ENCODE peak calls at places on chromosomes 7 and 10, in eight cellular contexts. One of them, this sample, is unnamed.

GRCh38 chr10:122688293-122688989 is 11.2 kb downstream of the C10orf120 start:
- DNase-seq in Jurkat, Clone E6-1: no peak
- DNase-seq in NCI-H345: no peak
- DNase-seq in cardiac muscle cell: peak; percentile 42
- DNase-seq in activated CD4-positive, alpha-beta memory T cell treated with anti-CD3 and anti-CD28 coated beads, Interleukin-2, amount 10 ng/mL, durations not matched to agents 7 days and 5 days: no peak
- DNase-seq in activated naive CD8-positive, alpha-beta T cell treated with anti-CD3 and anti-CD28 coated beads, Interleukin-2, amount 50 U/mL, for 24 hours: no peak
- DNase-seq in T-helper 2 cell: no peak
- DNase-seq in T1000: no peak
- DNase-seq in this sample: no peak

GRCh38 chr7:18693401-18693800 is 197.9 kb downstream of the HDAC9 start:
- DNase-seq in Jurkat, Clone E6-1: no peak
- DNase-seq in NCI-H345: no peak
- DNase-seq in cardiac muscle cell: peak; percentile 71
- DNase-seq in activated CD4-positive, alpha-beta memory T cell treated with anti-CD3 and anti-CD28 coated beads, Interleukin-2, amount 10 ng/mL, durations not matched to agents 7 days and 5 days: no peak
- DNase-seq in activated naive CD8-positive, alpha-beta T cell treated with anti-CD3 and anti-CD28 coated beads, Interleukin-2, amount 50 U/mL, for 24 hours: no peak
- DNase-seq in T-helper 2 cell: no peak
- DNase-seq in T1000: no peak
- DNase-seq in this sample: no peak

GRCh38 chr10:4720463-4720862 is 105.5 kb upstream of the AKR1E2 start:
- DNase-seq in Jurkat, Clone E6-1: no peak
- DNase-seq in NCI-H345: no peak
- DNase-seq in cardiac muscle cell: no peak
- DNase-seq in activated CD4-positive, alpha-beta memory T cell treated with anti-CD3 and anti-CD28 coated beads, Interleukin-2, amount 10 ng/mL, durations not matched to agents 7 days and 5 days: no peak
- DNase-seq in activated naive CD8-positive, alpha-beta T cell treated with anti-CD3 and anti-CD28 coated beads, Interleukin-2, amount 50 U/mL, for 24 hours: no peak
- DNase-seq in T-helper 2 cell: no peak
- DNase-seq in T1000: no peak
- DNase-seq in this sample: no peak

GRCh38 chr7:66964391-66964790 is 31.0 kb downstream of the SBDS start:
- DNase-seq in Jurkat, Clone E6-1: no peak
- DNase-seq in NCI-H345: no peak
- DNase-seq in cardiac muscle cell: no peak
- DNase-seq in activated CD4-positive, alpha-beta memory T cell treated with anti-CD3 and anti-CD28 coated beads, Interleukin-2, amount 10 ng/mL, durations not matched to agents 7 days and 5 days: no peak
- DNase-seq in activated naive CD8-positive, alpha-beta T cell treated with anti-CD3 and anti-CD28 coated beads, Interleukin-2, amount 50 U/mL, for 24 hours: no peak
- DNase-seq in T-helper 2 cell: no peak
- DNase-seq in T1000: no peak
- DNase-seq in this sample: no peak

GRCh38 chr10:60429084-60429849 is 39.6 kb upstream of the ANK3 start:
- DNase-seq in Jurkat, Clone E6-1: no peak
- DNase-seq in NCI-H345: no peak
- DNase-seq in cardiac muscle cell: no peak
- DNase-seq in activated CD4-positive, alpha-beta memory T cell treated with anti-CD3 and anti-CD28 coated beads, Interleukin-2, amount 10 ng/mL, durations not matched to agents 7 days and 5 days: no peak
- DNase-seq in activated naive CD8-positive, alpha-beta T cell treated with anti-CD3 and anti-CD28 coated beads, Interleukin-2, amount 50 U/mL, for 24 hours: no peak
- DNase-seq in T-helper 2 cell: no peak
- DNase-seq in T1000: no peak
- DNase-seq in this sample: no peak

GRCh38 chr10:60480865-60481563 is 91.3 kb upstream of the ANK3 start:
- DNase-seq in Jurkat, Clone E6-1: no peak
- DNase-seq in NCI-H345: no peak
- DNase-seq in cardiac muscle cell: no peak
- DNase-seq in activated CD4-positive, alpha-beta memory T cell treated with anti-CD3 and anti-CD28 coated beads, Interleukin-2, amount 10 ng/mL, durations not matched to agents 7 days and 5 days: no peak
- DNase-seq in activated naive CD8-positive, alpha-beta T cell treated with anti-CD3 and anti-CD28 coated beads, Interleukin-2, amount 50 U/mL, for 24 hours: no peak
- DNase-seq in T-helper 2 cell: no peak
- DNase-seq in T1000: peak; percentile 44
- DNase-seq in this sample: no peak

GRCh38 chr10:30751678-30752331 is 122.3 kb upstream of the LYZL2 start:
- DNase-seq in Jurkat, Clone E6-1: peak; percentile 51
- DNase-seq in NCI-H345: peak; percentile 51
- DNase-seq in cardiac muscle cell: peak; percentile 70
- DNase-seq in activated CD4-positive, alpha-beta memory T cell treated with anti-CD3 and anti-CD28 coated beads, Interleukin-2, amount 10 ng/mL, durations not matched to agents 7 days and 5 days: peak; percentile 80
- DNase-seq in activated naive CD8-positive, alpha-beta T cell treated with anti-CD3 and anti-CD28 coated beads, Interleukin-2, amount 50 U/mL, for 24 hours: peak; percentile 84
- DNase-seq in T-helper 2 cell: peak; percentile 55
- DNase-seq in T1000: peak; percentile 34
- DNase-seq in this sample: peak; percentile 9

GRCh38 chr7:949021-949934 is 5.2 kb downstream of the ADAP1 start:
- DNase-seq in Jurkat, Clone E6-1: no peak
- DNase-seq in NCI-H345: no peak
- DNase-seq in cardiac muscle cell: no peak
- DNase-seq in activated CD4-positive, alpha-beta memory T cell treated with anti-CD3 and anti-CD28 coated beads, Interleukin-2, amount 10 ng/mL, durations not matched to agents 7 days and 5 days: no peak
- DNase-seq in activated naive CD8-positive, alpha-beta T cell treated with anti-CD3 and anti-CD28 coated beads, Interleukin-2, amount 50 U/mL, for 24 hours: no peak
- DNase-seq in T-helper 2 cell: no peak
- DNase-seq in T1000: no peak
- DNase-seq in this sample: no peak

GRCh38 chr7:149310113-149310836 is 48.3 kb downstream of the ZNF783 start:
- DNase-seq in Jurkat, Clone E6-1: peak; percentile 65
- DNase-seq in NCI-H345: no peak
- DNase-seq in cardiac muscle cell: peak; percentile 6
- DNase-seq in activated CD4-positive, alpha-beta memory T cell treated with anti-CD3 and anti-CD28 coated beads, Interleukin-2, amount 10 ng/mL, durations not matched to agents 7 days and 5 days: no peak
- DNase-seq in activated naive CD8-positive, alpha-beta T cell treated with anti-CD3 and anti-CD28 coated beads, Interleukin-2, amount 50 U/mL, for 24 hours: no peak
- DNase-seq in T-helper 2 cell: peak; percentile 10
- DNase-seq in T1000: no peak
- DNase-seq in this sample: peak; percentile 27

GRCh38 chr10:101783736-101784118 is 481 bp upstream of the NPM3 start:
- DNase-seq in Jurkat, Clone E6-1: no peak
- DNase-seq in NCI-H345: no peak
- DNase-seq in cardiac muscle cell: no peak
- DNase-seq in activated CD4-positive, alpha-beta memory T cell treated with anti-CD3 and anti-CD28 coated beads, Interleukin-2, amount 10 ng/mL, durations not matched to agents 7 days and 5 days: no peak
- DNase-seq in activated naive CD8-positive, alpha-beta T cell treated with anti-CD3 and anti-CD28 coated beads, Interleukin-2, amount 50 U/mL, for 24 hours: no peak
- DNase-seq in T-helper 2 cell: no peak
- DNase-seq in T1000: no peak
- DNase-seq in this sample: no peak

GRCh38 chr10:43194266-43194665 is 56.0 kb downstream of the CSGALNACT2 start:
- DNase-seq in Jurkat, Clone E6-1: no peak
- DNase-seq in NCI-H345: no peak
- DNase-seq in cardiac muscle cell: no peak
- DNase-seq in activated CD4-positive, alpha-beta memory T cell treated with anti-CD3 and anti-CD28 coated beads, Interleukin-2, amount 10 ng/mL, durations not matched to agents 7 days and 5 days: no peak
- DNase-seq in activated naive CD8-positive, alpha-beta T cell treated with anti-CD3 and anti-CD28 coated beads, Interleukin-2, amount 50 U/mL, for 24 hours: no peak
- DNase-seq in T-helper 2 cell: no peak
- DNase-seq in T1000: no peak
- DNase-seq in this sample: no peak

GRCh38 chr10:13660545-13660920 is 73.8 kb downstream of the PRPF18 start:
- DNase-seq in Jurkat, Clone E6-1: no peak
- DNase-seq in NCI-H345: no peak
- DNase-seq in cardiac muscle cell: no peak
- DNase-seq in activated CD4-positive, alpha-beta memory T cell treated with anti-CD3 and anti-CD28 coated beads, Interleukin-2, amount 10 ng/mL, durations not matched to agents 7 days and 5 days: no peak
- DNase-seq in activated naive CD8-positive, alpha-beta T cell treated with anti-CD3 and anti-CD28 coated beads, Interleukin-2, amount 50 U/mL, for 24 hours: no peak
- DNase-seq in T-helper 2 cell: no peak
- DNase-seq in T1000: no peak
- DNase-seq in this sample: no peak

GRCh38 chr10:86308056-86308455 is 58.5 kb downstream of the GRID1 start:
- DNase-seq in Jurkat, Clone E6-1: no peak
- DNase-seq in NCI-H345: no peak
- DNase-seq in cardiac muscle cell: no peak
- DNase-seq in activated CD4-positive, alpha-beta memory T cell treated with anti-CD3 and anti-CD28 coated beads, Interleukin-2, amount 10 ng/mL, durations not matched to agents 7 days and 5 days: no peak
- DNase-seq in activated naive CD8-positive, alpha-beta T cell treated with anti-CD3 and anti-CD28 coated beads, Interleukin-2, amount 50 U/mL, for 24 hours: no peak
- DNase-seq in T-helper 2 cell: no peak
- DNase-seq in T1000: no peak
- DNase-seq in this sample: no peak

GRCh38 chr10:44233561-44234470 is 151.1 kb downstream of the CXCL12 start:
- DNase-seq in Jurkat, Clone E6-1: no peak
- DNase-seq in NCI-H345: no peak
- DNase-seq in cardiac muscle cell: peak; percentile 91
- DNase-seq in activated CD4-positive, alpha-beta memory T cell treated with anti-CD3 and anti-CD28 coated beads, Interleukin-2, amount 10 ng/mL, durations not matched to agents 7 days and 5 days: no peak
- DNase-seq in activated naive CD8-positive, alpha-beta T cell treated with anti-CD3 and anti-CD28 coated beads, Interleukin-2, amount 50 U/mL, for 24 hours: no peak
- DNase-seq in T-helper 2 cell: no peak
- DNase-seq in T1000: no peak
- DNase-seq in this sample: no peak

GRCh38 chr10:47287805-47288204 is 12.2 kb upstream of the GDF10 start:
- DNase-seq in Jurkat, Clone E6-1: no peak
- DNase-seq in NCI-H345: no peak
- DNase-seq in cardiac muscle cell: no peak
- DNase-seq in activated CD4-positive, alpha-beta memory T cell treated with anti-CD3 and anti-CD28 coated beads, Interleukin-2, amount 10 ng/mL, durations not matched to agents 7 days and 5 days: peak; percentile 1
- DNase-seq in activated naive CD8-positive, alpha-beta T cell treated with anti-CD3 and anti-CD28 coated beads, Interleukin-2, amount 50 U/mL, for 24 hours: no peak
- DNase-seq in T-helper 2 cell: no peak
- DNase-seq in T1000: no peak
- DNase-seq in this sample: no peak

GRCh38 chr10:108598831-108599230 is 1324.5 kb downstream of the XPNPEP1 start:
- DNase-seq in Jurkat, Clone E6-1: no peak
- DNase-seq in NCI-H345: no peak
- DNase-seq in cardiac muscle cell: no peak
- DNase-seq in activated CD4-positive, alpha-beta memory T cell treated with anti-CD3 and anti-CD28 coated beads, Interleukin-2, amount 10 ng/mL, durations not matched to agents 7 days and 5 days: no peak
- DNase-seq in activated naive CD8-positive, alpha-beta T cell treated with anti-CD3 and anti-CD28 coated beads, Interleukin-2, amount 50 U/mL, for 24 hours: no peak
- DNase-seq in T-helper 2 cell: no peak
- DNase-seq in T1000: no peak
- DNase-seq in this sample: no peak

GRCh38 chr10:43197834-43198681 is 59.8 kb downstream of the CSGALNACT2 start:
- DNase-seq in Jurkat, Clone E6-1: peak; percentile 12
- DNase-seq in NCI-H345: no peak
- DNase-seq in cardiac muscle cell: no peak
- DNase-seq in activated CD4-positive, alpha-beta memory T cell treated with anti-CD3 and anti-CD28 coated beads, Interleukin-2, amount 10 ng/mL, durations not matched to agents 7 days and 5 days: peak; percentile 33
- DNase-seq in activated naive CD8-positive, alpha-beta T cell treated with anti-CD3 and anti-CD28 coated beads, Interleukin-2, amount 50 U/mL, for 24 hours: peak; percentile 32
- DNase-seq in T-helper 2 cell: no peak
- DNase-seq in T1000: no peak
- DNase-seq in this sample: no peak

GRCh38 chr7:152355474-152356057 is 80.2 kb downstream of the KMT2C start:
- DNase-seq in Jurkat, Clone E6-1: no peak
- DNase-seq in NCI-H345: no peak
- DNase-seq in cardiac muscle cell: no peak
- DNase-seq in activated CD4-positive, alpha-beta memory T cell treated with anti-CD3 and anti-CD28 coated beads, Interleukin-2, amount 10 ng/mL, durations not matched to agents 7 days and 5 days: no peak
- DNase-seq in activated naive CD8-positive, alpha-beta T cell treated with anti-CD3 and anti-CD28 coated beads, Interleukin-2, amount 50 U/mL, for 24 hours: no peak
- DNase-seq in T-helper 2 cell: no peak
- DNase-seq in T1000: no peak
- DNase-seq in this sample: no peak

GRCh38 chr10:80539421-80539999 is 1.8 kb downstream of the SH2D4B start:
- DNase-seq in Jurkat, Clone E6-1: no peak
- DNase-seq in NCI-H345: peak; percentile 35
- DNase-seq in cardiac muscle cell: no peak
- DNase-seq in activated CD4-positive, alpha-beta memory T cell treated with anti-CD3 and anti-CD28 coated beads, Interleukin-2, amount 10 ng/mL, durations not matched to agents 7 days and 5 days: no peak
- DNase-seq in activated naive CD8-positive, alpha-beta T cell treated with anti-CD3 and anti-CD28 coated beads, Interleukin-2, amount 50 U/mL, for 24 hours: no peak
- DNase-seq in T-helper 2 cell: no peak
- DNase-seq in T1000: no peak
- DNase-seq in this sample: no peak

GRCh38 chr10:12724782-12725579 is 276.5 kb downstream of the CCDC3 start:
- DNase-seq in Jurkat, Clone E6-1: peak; percentile 58
- DNase-seq in NCI-H345: no peak
- DNase-seq in cardiac muscle cell: no peak
- DNase-seq in activated CD4-positive, alpha-beta memory T cell treated with anti-CD3 and anti-CD28 coated beads, Interleukin-2, amount 10 ng/mL, durations not matched to agents 7 days and 5 days: no peak
- DNase-seq in activated naive CD8-positive, alpha-beta T cell treated with anti-CD3 and anti-CD28 coated beads, Interleukin-2, amount 50 U/mL, for 24 hours: no peak
- DNase-seq in T-helper 2 cell: no peak
- DNase-seq in T1000: no peak
- DNase-seq in this sample: no peak

GRCh38 chr7:37540917-37541316 is 92.3 kb upstream of the ELMO1 start:
- DNase-seq in Jurkat, Clone E6-1: no peak
- DNase-seq in NCI-H345: no peak
- DNase-seq in cardiac muscle cell: no peak
- DNase-seq in activated CD4-positive, alpha-beta memory T cell treated with anti-CD3 and anti-CD28 coated beads, Interleukin-2, amount 10 ng/mL, durations not matched to agents 7 days and 5 days: no peak
- DNase-seq in activated naive CD8-positive, alpha-beta T cell treated with anti-CD3 and anti-CD28 coated beads, Interleukin-2, amount 50 U/mL, for 24 hours: no peak
- DNase-seq in T-helper 2 cell: no peak
- DNase-seq in T1000: no peak
- DNase-seq in this sample: no peak

GRCh38 chr10:116465541-116465940 is 37.9 kb downstream of the PNLIPRP3 start:
- DNase-seq in Jurkat, Clone E6-1: no peak
- DNase-seq in NCI-H345: no peak
- DNase-seq in cardiac muscle cell: no peak
- DNase-seq in activated CD4-positive, alpha-beta memory T cell treated with anti-CD3 and anti-CD28 coated beads, Interleukin-2, amount 10 ng/mL, durations not matched to agents 7 days and 5 days: no peak
- DNase-seq in activated naive CD8-positive, alpha-beta T cell treated with anti-CD3 and anti-CD28 coated beads, Interleukin-2, amount 50 U/mL, for 24 hours: no peak
- DNase-seq in T-helper 2 cell: no peak
- DNase-seq in T1000: no peak
- DNase-seq in this sample: no peak

GRCh38 chr7:893686-894085 is 17.3 kb downstream of the GET4 start:
- DNase-seq in Jurkat, Clone E6-1: no peak
- DNase-seq in NCI-H345: no peak
- DNase-seq in cardiac muscle cell: no peak
- DNase-seq in activated CD4-positive, alpha-beta memory T cell treated with anti-CD3 and anti-CD28 coated beads, Interleukin-2, amount 10 ng/mL, durations not matched to agents 7 days and 5 days: no peak
- DNase-seq in activated naive CD8-positive, alpha-beta T cell treated with anti-CD3 and anti-CD28 coated beads, Interleukin-2, amount 50 U/mL, for 24 hours: no peak
- DNase-seq in T-helper 2 cell: no peak
- DNase-seq in T1000: no peak
- DNase-seq in this sample: no peak

GRCh38 chr10:112689327-112689726 is 242.3 kb downstream of the VTI1A start:
- DNase-seq in Jurkat, Clone E6-1: no peak
- DNase-seq in NCI-H345: no peak
- DNase-seq in cardiac muscle cell: peak; percentile 37
- DNase-seq in activated CD4-positive, alpha-beta memory T cell treated with anti-CD3 and anti-CD28 coated beads, Interleukin-2, amount 10 ng/mL, durations not matched to agents 7 days and 5 days: no peak
- DNase-seq in activated naive CD8-positive, alpha-beta T cell treated with anti-CD3 and anti-CD28 coated beads, Interleukin-2, amount 50 U/mL, for 24 hours: no peak
- DNase-seq in T-helper 2 cell: no peak
- DNase-seq in T1000: no peak
- DNase-seq in this sample: no peak

GRCh38 chr10:110399163-110400094 is 94.7 kb upstream of the SMNDC1 start:
- DNase-seq in Jurkat, Clone E6-1: no peak
- DNase-seq in NCI-H345: no peak
- DNase-seq in cardiac muscle cell: no peak
- DNase-seq in activated CD4-positive, alpha-beta memory T cell treated with anti-CD3 and anti-CD28 coated beads, Interleukin-2, amount 10 ng/mL, durations not matched to agents 7 days and 5 days: no peak
- DNase-seq in activated naive CD8-positive, alpha-beta T cell treated with anti-CD3 and anti-CD28 coated beads, Interleukin-2, amount 50 U/mL, for 24 hours: no peak
- DNase-seq in T-helper 2 cell: no peak
- DNase-seq in T1000: peak; percentile 60
- DNase-seq in this sample: no peak

GRCh38 chr10:99875473-99875872 is 93.0 kb downstream of the ABCC2 start:
- DNase-seq in Jurkat, Clone E6-1: no peak
- DNase-seq in NCI-H345: no peak
- DNase-seq in cardiac muscle cell: no peak
- DNase-seq in activated CD4-positive, alpha-beta memory T cell treated with anti-CD3 and anti-CD28 coated beads, Interleukin-2, amount 10 ng/mL, durations not matched to agents 7 days and 5 days: no peak
- DNase-seq in activated naive CD8-positive, alpha-beta T cell treated with anti-CD3 and anti-CD28 coated beads, Interleukin-2, amount 50 U/mL, for 24 hours: no peak
- DNase-seq in T-helper 2 cell: no peak
- DNase-seq in T1000: no peak
- DNase-seq in this sample: no peak

GRCh38 chr10:27360581-27361172 is 120.1 kb upstream of the ACBD5 start:
- DNase-seq in Jurkat, Clone E6-1: peak; percentile 67
- DNase-seq in NCI-H345: peak; percentile 68
- DNase-seq in cardiac muscle cell: peak; percentile 82
- DNase-seq in activated CD4-positive, alpha-beta memory T cell treated with anti-CD3 and anti-CD28 coated beads, Interleukin-2, amount 10 ng/mL, durations not matched to agents 7 days and 5 days: peak; percentile 85
- DNase-seq in activated naive CD8-positive, alpha-beta T cell treated with anti-CD3 and anti-CD28 coated beads, Interleukin-2, amount 50 U/mL, for 24 hours: peak; percentile 81
- DNase-seq in T-helper 2 cell: peak; percentile 62
- DNase-seq in T1000: no peak
- DNase-seq in this sample: no peak

GRCh38 chr10:101814466-101815041 is 3.7 kb downstream of the OGA start:
- DNase-seq in Jurkat, Clone E6-1: no peak
- DNase-seq in NCI-H345: no peak
- DNase-seq in cardiac muscle cell: no peak
- DNase-seq in activated CD4-positive, alpha-beta memory T cell treated with anti-CD3 and anti-CD28 coated beads, Interleukin-2, amount 10 ng/mL, durations not matched to agents 7 days and 5 days: no peak
- DNase-seq in activated naive CD8-positive, alpha-beta T cell treated with anti-CD3 and anti-CD28 coated beads, Interleukin-2, amount 50 U/mL, for 24 hours: no peak
- DNase-seq in T-helper 2 cell: no peak
- DNase-seq in T1000: no peak
- DNase-seq in this sample: no peak

GRCh38 chr10:30045961-30046360 is 13.4 kb downstream of the JCAD start:
- DNase-seq in Jurkat, Clone E6-1: no peak
- DNase-seq in NCI-H345: no peak
- DNase-seq in cardiac muscle cell: no peak
- DNase-seq in activated CD4-positive, alpha-beta memory T cell treated with anti-CD3 and anti-CD28 coated beads, Interleukin-2, amount 10 ng/mL, durations not matched to agents 7 days and 5 days: no peak
- DNase-seq in activated naive CD8-positive, alpha-beta T cell treated with anti-CD3 and anti-CD28 coated beads, Interleukin-2, amount 50 U/mL, for 24 hours: no peak
- DNase-seq in T-helper 2 cell: no peak
- DNase-seq in T1000: no peak
- DNase-seq in this sample: no peak

GRCh38 chr7:128459394-128459878 is 3.8 kb downstream of the HILPDA start:
- DNase-seq in Jurkat, Clone E6-1: peak; percentile 78
- DNase-seq in NCI-H345: peak; percentile 55
- DNase-seq in cardiac muscle cell: peak; percentile 73
- DNase-seq in activated CD4-positive, alpha-beta memory T cell treated with anti-CD3 and anti-CD28 coated beads, Interleukin-2, amount 10 ng/mL, durations not matched to agents 7 days and 5 days: peak; percentile 76
- DNase-seq in activated naive CD8-positive, alpha-beta T cell treated with anti-CD3 and anti-CD28 coated beads, Interleukin-2, amount 50 U/mL, for 24 hours: peak; percentile 57
- DNase-seq in T-helper 2 cell: peak; percentile 55
- DNase-seq in T1000: no peak
- DNase-seq in this sample: peak; percentile 55

GRCh38 chr10:112952282-112952991 is 2.4 kb downstream of the TCF7L2 start:
- DNase-seq in Jurkat, Clone E6-1: no peak
- DNase-seq in NCI-H345: no peak
- DNase-seq in cardiac muscle cell: peak; percentile 58
- DNase-seq in activated CD4-positive, alpha-beta memory T cell treated with anti-CD3 and anti-CD28 coated beads, Interleukin-2, amount 10 ng/mL, durations not matched to agents 7 days and 5 days: no peak
- DNase-seq in activated naive CD8-positive, alpha-beta T cell treated with anti-CD3 and anti-CD28 coated beads, Interleukin-2, amount 50 U/mL, for 24 hours: no peak
- DNase-seq in T-helper 2 cell: no peak
- DNase-seq in T1000: no peak
- DNase-seq in this sample: no peak

GRCh38 chr7:94618134-94618533 is 37.8 kb downstream of the SGCE start:
- DNase-seq in Jurkat, Clone E6-1: no peak
- DNase-seq in NCI-H345: no peak
- DNase-seq in cardiac muscle cell: no peak
- DNase-seq in activated CD4-positive, alpha-beta memory T cell treated with anti-CD3 and anti-CD28 coated beads, Interleukin-2, amount 10 ng/mL, durations not matched to agents 7 days and 5 days: no peak
- DNase-seq in activated naive CD8-positive, alpha-beta T cell treated with anti-CD3 and anti-CD28 coated beads, Interleukin-2, amount 50 U/mL, for 24 hours: no peak
- DNase-seq in T-helper 2 cell: no peak
- DNase-seq in T1000: no peak
- DNase-seq in this sample: no peak

GRCh38 chr10:72336259-72337038 is 18.3 kb downstream of the DNAJB12 start:
- DNase-seq in Jurkat, Clone E6-1: no peak
- DNase-seq in NCI-H345: no peak
- DNase-seq in cardiac muscle cell: no peak
- DNase-seq in activated CD4-positive, alpha-beta memory T cell treated with anti-CD3 and anti-CD28 coated beads, Interleukin-2, amount 10 ng/mL, durations not matched to agents 7 days and 5 days: no peak
- DNase-seq in activated naive CD8-positive, alpha-beta T cell treated with anti-CD3 and anti-CD28 coated beads, Interleukin-2, amount 50 U/mL, for 24 hours: no peak
- DNase-seq in T-helper 2 cell: no peak
- DNase-seq in T1000: no peak
- DNase-seq in this sample: no peak

GRCh38 chr7:70408477-70408876 is 723.5 kb upstream of the GALNT17 start:
- DNase-seq in Jurkat, Clone E6-1: no peak
- DNase-seq in NCI-H345: no peak
- DNase-seq in cardiac muscle cell: no peak
- DNase-seq in activated CD4-positive, alpha-beta memory T cell treated with anti-CD3 and anti-CD28 coated beads, Interleukin-2, amount 10 ng/mL, durations not matched to agents 7 days and 5 days: no peak
- DNase-seq in activated naive CD8-positive, alpha-beta T cell treated with anti-CD3 and anti-CD28 coated beads, Interleukin-2, amount 50 U/mL, for 24 hours: no peak
- DNase-seq in T-helper 2 cell: no peak
- DNase-seq in T1000: no peak
- DNase-seq in this sample: no peak